ENCODE peak calls at places on chromosomes 2 and 18, in six cellular contexts. E, D, J, X, V and Y are unnamed samples.

GRCh38 chr2:22952671-22953070 is 432.3 kb upstream of the KLHL29 start:
- DNase-seq in E (no peak), D (no peak), J (no peak), X (no peak), V (no peak), Y (no peak)

GRCh38 chr2:5766621-5767020 is 74.4 kb downstream of the SOX11 start:
- DNase-seq in E (no peak), D (no peak), J (no peak), X (peak; percentile 83), V (no peak), Y (no peak)

GRCh38 chr2:233449071-233449901 is 95.0 kb downstream of the DGKD start:
- DNase-seq in E (peak; percentile 28), D (peak; percentile 73), J (no peak), X (peak; percentile 48), V (no peak), Y (no peak)

GRCh38 chr2:26860451-26860850 is 12.5 kb downstream of the DPYSL5 start:
- DNase-seq in E (no peak), D (no peak), J (no peak), X (no peak), V (no peak), Y (no peak)

GRCh38 chr2:25341031-25341727 is 546 bp downstream of the DNMT3A start:
- DNase-seq in E (peak; percentile 47), D (peak; percentile 81), J (peak; percentile 14), X (no peak), V (peak; percentile 11), Y (peak; percentile 44)

GRCh38 chr2:32942728-32943485 is 3.8 kb upstream of the LTBP1 start:
- DNase-seq in E (no peak), D (no peak), J (no peak), X (no peak), V (no peak), Y (no peak)

GRCh38 chr2:190343500-190344274 is at the start of gene INPP1:
- DNase-seq in E (peak; percentile 78), D (peak; percentile 62), J (peak; percentile 18), X (peak; percentile 65), V (no peak), Y (peak; percentile 78)

GRCh38 chr18:79613186-79613931 is 66.2 kb upstream of the CTDP1 start:
- DNase-seq in E (no peak), D (no peak), J (no peak), X (no peak), V (no peak), Y (no peak)

GRCh38 chr2:37378411-37378810 is 34.0 kb downstream of the QPCT start:
- DNase-seq in E (no peak), D (no peak), J (no peak), X (peak; percentile 63), V (no peak), Y (no peak)

GRCh38 chr2:9552491-9553178 is 3.0 kb downstream of the ADAM17 start:
- DNase-seq in E (no peak), D (no peak), J (peak; percentile 17), X (peak; percentile 91), V (no peak), Y (no peak)

GRCh38 chr2:63843791-63844190 is 2.1 kb downstream of the UGP2 start:
- DNase-seq in E (no peak), D (no peak), J (no peak), X (no peak), V (no peak), Y (no peak)

GRCh38 chr2:231369580-231370428 is 25.7 kb upstream of the B3GNT7 start:
- DNase-seq in E (no peak), D (no peak), J (no peak), X (no peak), V (no peak), Y (no peak)